ENCODE peak calls at places on chromosomes 2 and 18, in eight cellular contexts. One of them, this sample, is unnamed.

GRCh38 chr2:88450925-88451575 is 1.4 kb downstream of the FOXI3 start:
- DNase-seq in hepatocyte: no peak
- DNase-seq in transverse colon: no peak
- DNase-seq in mammary epithelial cell: no peak
- DNase-seq in left lung: no peak
- DNase-seq in choroid plexus epithelial cell: no peak
- DNase-seq in tibial artery: no peak
- DNase-seq in RWPE1: no peak
- DNase-seq in this sample: no peak

GRCh38 chr2:99861376-99861760 is 281.0 kb downstream of the AFF3 start:
- DNase-seq in hepatocyte: no peak
- DNase-seq in transverse colon: no peak
- DNase-seq in mammary epithelial cell: no peak
- DNase-seq in left lung: no peak
- DNase-seq in choroid plexus epithelial cell: peak
- DNase-seq in tibial artery: no peak
- DNase-seq in RWPE1: no peak
- DNase-seq in this sample: no peak

GRCh38 chr2:185221-185620 is 78.6 kb downstream of the SH3YL1 start:
- DNase-seq in hepatocyte: no peak
- DNase-seq in transverse colon: no peak
- DNase-seq in mammary epithelial cell: peak
- DNase-seq in left lung: no peak
- DNase-seq in choroid plexus epithelial cell: no peak
- DNase-seq in tibial artery: no peak
- DNase-seq in RWPE1: peak
- DNase-seq in this sample: no peak

GRCh38 chr2:174593574-174594203 is 3.9 kb downstream of the WIPF1 start:
- DNase-seq in hepatocyte: no peak
- DNase-seq in transverse colon: peak
- DNase-seq in mammary epithelial cell: peak
- DNase-seq in left lung: no peak
- DNase-seq in choroid plexus epithelial cell: peak
- DNase-seq in tibial artery: no peak
- DNase-seq in RWPE1: no peak
- DNase-seq in this sample: peak

GRCh38 chr2:160932960-160933359 is 227.3 kb upstream of the TANK start:
- DNase-seq in hepatocyte: peak
- DNase-seq in transverse colon: no peak
- DNase-seq in mammary epithelial cell: no peak
- DNase-seq in left lung: no peak
- DNase-seq in choroid plexus epithelial cell: peak
- DNase-seq in tibial artery: no peak
- DNase-seq in RWPE1: no peak
- DNase-seq in this sample: peak

GRCh38 chr2:147030966-147031760 is 813.7 kb upstream of the ACVR2A start:
- DNase-seq in hepatocyte: peak
- DNase-seq in transverse colon: no peak
- DNase-seq in mammary epithelial cell: peak
- DNase-seq in left lung: no peak
- DNase-seq in choroid plexus epithelial cell: peak
- DNase-seq in tibial artery: no peak
- DNase-seq in RWPE1: peak
- DNase-seq in this sample: peak

GRCh38 chr2:217625475-217626245 is 377.1 kb downstream of the TNS1 start:
- DNase-seq in hepatocyte: no peak
- DNase-seq in transverse colon: no peak
- DNase-seq in mammary epithelial cell: no peak
- DNase-seq in left lung: no peak
- DNase-seq in choroid plexus epithelial cell: peak
- DNase-seq in tibial artery: no peak
- DNase-seq in RWPE1: no peak
- DNase-seq in this sample: peak

GRCh38 chr2:41496908-41497307 is 550.9 kb upstream of the PKDCC start:
- DNase-seq in hepatocyte: no peak
- DNase-seq in transverse colon: no peak
- DNase-seq in mammary epithelial cell: no peak
- DNase-seq in left lung: no peak
- DNase-seq in choroid plexus epithelial cell: no peak
- DNase-seq in tibial artery: no peak
- DNase-seq in RWPE1: no peak
- DNase-seq in this sample: no peak

GRCh38 chr18:68735498-68736343 is 20.8 kb upstream of the TMX3 start:
- DNase-seq in hepatocyte: peak
- DNase-seq in transverse colon: no peak
- DNase-seq in mammary epithelial cell: peak
- DNase-seq in left lung: no peak
- DNase-seq in choroid plexus epithelial cell: peak
- DNase-seq in tibial artery: no peak
- DNase-seq in RWPE1: peak
- DNase-seq in this sample: peak

GRCh38 chr2:215080545-215080944 is 57.9 kb downstream of the ABCA12 start:
- DNase-seq in hepatocyte: no peak
- DNase-seq in transverse colon: no peak
- DNase-seq in mammary epithelial cell: no peak
- DNase-seq in left lung: no peak
- DNase-seq in choroid plexus epithelial cell: no peak
- DNase-seq in tibial artery: no peak
- DNase-seq in RWPE1: no peak
- DNase-seq in this sample: no peak

GRCh38 chr2:85611705-85612587 is at the start of gene C2orf68:
- DNase-seq in hepatocyte: peak
- DNase-seq in transverse colon: peak
- DNase-seq in mammary epithelial cell: peak
- DNase-seq in left lung: peak
- DNase-seq in choroid plexus epithelial cell: peak
- DNase-seq in tibial artery: peak
- DNase-seq in RWPE1: peak
- DNase-seq in this sample: peak

GRCh38 chr2:165238295-165238694 is 919 bp upstream of the SCN2A start:
- DNase-seq in hepatocyte: peak
- DNase-seq in transverse colon: no peak
- DNase-seq in mammary epithelial cell: peak
- DNase-seq in left lung: no peak
- DNase-seq in choroid plexus epithelial cell: peak
- DNase-seq in tibial artery: no peak
- DNase-seq in RWPE1: no peak
- DNase-seq in this sample: peak

GRCh38 chr2:165240927-165241326 is 1.7 kb downstream of the SCN2A start:
- DNase-seq in hepatocyte: no peak
- DNase-seq in transverse colon: no peak
- DNase-seq in mammary epithelial cell: no peak
- DNase-seq in left lung: no peak
- DNase-seq in choroid plexus epithelial cell: no peak
- DNase-seq in tibial artery: no peak
- DNase-seq in RWPE1: no peak
- DNase-seq in this sample: no peak

GRCh38 chr2:165239826-165240618 is 808 bp downstream of the SCN2A start:
- DNase-seq in hepatocyte: no peak
- DNase-seq in transverse colon: no peak
- DNase-seq in mammary epithelial cell: no peak
- DNase-seq in left lung: no peak
- DNase-seq in choroid plexus epithelial cell: no peak
- DNase-seq in tibial artery: no peak
- DNase-seq in RWPE1: no peak
- DNase-seq in this sample: no peak

GRCh38 chr2:165237056-165237455 is 2.2 kb upstream of the SCN2A start:
- DNase-seq in hepatocyte: no peak
- DNase-seq in transverse colon: no peak
- DNase-seq in mammary epithelial cell: no peak
- DNase-seq in left lung: no peak
- DNase-seq in choroid plexus epithelial cell: no peak
- DNase-seq in tibial artery: no peak
- DNase-seq in RWPE1: no peak
- DNase-seq in this sample: no peak

DNA sequence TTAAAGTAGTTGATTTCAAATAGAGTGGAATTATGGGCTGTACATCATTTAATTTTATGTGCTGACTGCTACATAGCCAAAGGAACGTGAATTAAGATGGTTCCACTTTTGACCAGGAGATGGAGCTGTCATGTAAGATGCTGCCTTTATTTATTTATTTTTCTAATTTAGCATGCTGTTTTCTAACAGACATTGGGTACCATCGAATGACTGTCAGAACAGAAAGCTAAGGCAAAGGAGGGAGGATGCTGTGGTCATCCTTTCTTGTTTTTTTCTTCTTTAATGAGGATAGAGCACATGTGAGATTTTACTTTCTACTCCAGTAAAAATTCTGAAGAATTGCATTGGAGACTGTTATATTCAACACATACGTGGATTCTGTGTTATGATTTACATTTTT is at the start of gene SCN2A:
- DNase-seq in hepatocyte: peak
- DNase-seq in transverse colon: no peak
- DNase-seq in mammary epithelial cell: peak
- DNase-seq in left lung: no peak
- DNase-seq in choroid plexus epithelial cell: peak
- DNase-seq in tibial artery: no peak
- DNase-seq in RWPE1: peak
- DNase-seq in this sample: peak
- TF ChIP-seq CTCF in hepatocyte: peak
- TF ChIP-seq CTCF in transverse colon: peak
- TF ChIP-seq CTCF in mammary epithelial cell: peak
- TF ChIP-seq CTCF in left lung: peak
- TF ChIP-seq CTCF in choroid plexus epithelial cell: peak
- TF ChIP-seq CTCF in tibial artery: peak
- TF ChIP-seq CTCF in RWPE1: peak
- TF ChIP-seq CTCF in this sample: peak

GRCh38 chr2:238256594-238257104 is 16.8 kb upstream of the HES6 start:
- DNase-seq in hepatocyte: peak
- DNase-seq in transverse colon: peak
- DNase-seq in mammary epithelial cell: peak
- DNase-seq in left lung: peak
- DNase-seq in choroid plexus epithelial cell: peak
- DNase-seq in tibial artery: no peak
- DNase-seq in RWPE1: peak
- DNase-seq in this sample: peak
- TF ChIP-seq CTCF in hepatocyte: peak
- TF ChIP-seq CTCF in transverse colon: peak
- TF ChIP-seq CTCF in mammary epithelial cell: peak
- TF ChIP-seq CTCF in left lung: peak
- TF ChIP-seq CTCF in choroid plexus epithelial cell: peak
- TF ChIP-seq CTCF in tibial artery: peak
- TF ChIP-seq CTCF in RWPE1: peak
- TF ChIP-seq CTCF in this sample: peak

GRCh38 chr2:165074884-165075283 is 119.6 kb upstream of the SLC38A11 start:
- DNase-seq in hepatocyte: no peak
- DNase-seq in transverse colon: no peak
- DNase-seq in mammary epithelial cell: peak
- DNase-seq in left lung: no peak
- DNase-seq in choroid plexus epithelial cell: no peak
- DNase-seq in tibial artery: no peak
- DNase-seq in RWPE1: no peak
- DNase-seq in this sample: no peak
- TF ChIP-seq CTCF in hepatocyte: no peak
- TF ChIP-seq CTCF in transverse colon: no peak
- TF ChIP-seq CTCF in mammary epithelial cell: no peak
- TF ChIP-seq CTCF in left lung: no peak
- TF ChIP-seq CTCF in choroid plexus epithelial cell: no peak
- TF ChIP-seq CTCF in tibial artery: no peak
- TF ChIP-seq CTCF in RWPE1: no peak
- TF ChIP-seq CTCF in this sample: no peak

GRCh38 chr2:44342854-44343253 is 18.4 kb downstream of the PREPL start:
- DNase-seq in hepatocyte: peak
- DNase-seq in transverse colon: no peak
- DNase-seq in mammary epithelial cell: no peak
- DNase-seq in left lung: no peak
- DNase-seq in choroid plexus epithelial cell: peak
- DNase-seq in tibial artery: no peak
- DNase-seq in RWPE1: peak
- DNase-seq in this sample: peak
- TF ChIP-seq CTCF in hepatocyte: peak
- TF ChIP-seq CTCF in transverse colon: peak
- TF ChIP-seq CTCF in mammary epithelial cell: peak
- TF ChIP-seq CTCF in left lung: no peak
- TF ChIP-seq CTCF in choroid plexus epithelial cell: peak
- TF ChIP-seq CTCF in tibial artery: no peak
- TF ChIP-seq CTCF in RWPE1: peak
- TF ChIP-seq CTCF in this sample: peak

GRCh38 chr2:47379384-47379783 is 23.6 kb upstream of the MSH2 start:
- DNase-seq in hepatocyte: no peak
- DNase-seq in transverse colon: peak
- DNase-seq in mammary epithelial cell: no peak
- DNase-seq in left lung: no peak
- DNase-seq in choroid plexus epithelial cell: no peak
- DNase-seq in tibial artery: no peak
- DNase-seq in RWPE1: no peak
- DNase-seq in this sample: no peak

DNA sequence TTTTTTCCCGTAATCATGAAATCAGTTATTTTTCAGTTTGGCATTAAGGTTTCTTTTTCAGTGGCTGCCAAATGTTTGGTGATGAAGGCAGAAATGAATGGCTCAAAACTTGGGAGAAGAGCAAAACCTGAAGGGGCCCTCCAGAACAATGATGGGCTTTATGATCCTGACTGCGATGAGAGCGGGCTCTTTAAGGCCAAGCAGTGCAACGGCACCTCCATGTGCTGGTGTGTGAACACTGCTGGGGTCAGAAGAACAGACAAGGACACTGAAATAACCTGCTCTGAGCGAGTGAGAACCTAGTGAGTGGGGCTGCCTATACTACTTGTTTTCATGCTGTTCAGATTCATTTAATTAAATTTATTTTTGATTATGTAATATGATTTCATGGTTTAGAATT is 29.2 kb upstream of the MSH2 start:
- DNase-seq in hepatocyte: peak
- DNase-seq in transverse colon: peak
- DNase-seq in mammary epithelial cell: no peak
- DNase-seq in left lung: no peak
- DNase-seq in choroid plexus epithelial cell: no peak
- DNase-seq in tibial artery: no peak
- DNase-seq in RWPE1: no peak
- DNase-seq in this sample: no peak
- TF ChIP-seq CTCF in hepatocyte: peak
- TF ChIP-seq CTCF in transverse colon: no peak
- TF ChIP-seq CTCF in mammary epithelial cell: no peak
- TF ChIP-seq CTCF in left lung: no peak
- TF ChIP-seq CTCF in choroid plexus epithelial cell: no peak
- TF ChIP-seq CTCF in tibial artery: no peak
- TF ChIP-seq CTCF in RWPE1: no peak
- TF ChIP-seq CTCF in this sample: no peak

DNA sequence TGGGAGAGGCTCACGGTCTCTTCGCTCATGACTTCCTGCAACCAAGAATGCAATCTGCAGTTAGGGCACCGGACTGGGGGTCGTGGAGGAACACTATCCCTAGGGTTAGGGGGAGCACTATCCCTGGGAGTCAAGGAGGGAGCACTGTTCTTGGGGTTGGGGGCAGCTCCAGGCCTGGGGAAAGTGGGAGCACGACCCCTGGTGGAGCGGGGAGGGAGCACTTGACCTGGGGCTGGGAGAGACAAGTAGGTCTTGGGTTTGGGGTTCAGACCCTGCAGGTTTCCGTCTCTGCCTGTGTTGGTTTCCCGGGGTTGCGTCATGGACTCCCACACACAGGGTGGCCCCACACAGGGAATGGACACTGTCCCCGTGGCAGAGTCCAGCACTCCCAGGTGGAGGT is 133.6 kb downstream of the TPO start:
- DNase-seq in hepatocyte: no peak
- DNase-seq in transverse colon: no peak
- DNase-seq in mammary epithelial cell: no peak
- DNase-seq in left lung: peak
- DNase-seq in choroid plexus epithelial cell: no peak
- DNase-seq in tibial artery: no peak
- DNase-seq in RWPE1: no peak
- DNase-seq in this sample: no peak
- TF ChIP-seq CTCF in hepatocyte: peak
- TF ChIP-seq CTCF in transverse colon: no peak
- TF ChIP-seq CTCF in mammary epithelial cell: no peak
- TF ChIP-seq CTCF in left lung: no peak
- TF ChIP-seq CTCF in choroid plexus epithelial cell: peak
- TF ChIP-seq CTCF in tibial artery: no peak
- TF ChIP-seq CTCF in RWPE1: no peak
- TF ChIP-seq CTCF in this sample: peak

This sample was measured in fibroblast of villous mesenchyme.